ENCODE peak calls at places on chromosomes 16 and 17, in seven cellular contexts. V is cardiac fibroblast, S is heart right ventricle, W is PC-3, R is fibroblast of lung, G is astrocyte of the spinal cord, N is fibroblast of the aortic adventitia. C is an unnamed sample.
A peak's percentile ranks its signal among the peaks of the same experiment; 100 is the strongest.

GRCh38 chr17:65290041-65290440 is 152.9 kb downstream of the RGS9 start:
- DNase-seq in V (no peak), S (no peak), W (no peak), R (no peak), G (no peak), N (no peak), C (no peak)

GRCh38 chr16:83781-84615 is 6.0 kb downstream of the MPG start:
- DNase-seq in V (peak; percentile 54), S (no peak), W (no peak), R (no peak), G (peak; percentile 61), N (peak; percentile 70), C (no peak)

GRCh38 chr16:56332464-56333079 is 92.8 kb downstream of the AMFR start:
- DNase-seq in V (peak; percentile 68), S (peak; percentile 63), W (peak; percentile 69), R (peak; percentile 38), G (peak; percentile 31), N (peak; percentile 64), C (peak; percentile 60)

GRCh38 chr16:1773703-1774455 is 945 bp upstream of the MRPS34 start:
- DNase-seq in V (peak; percentile 53), S (no peak), W (no peak), R (peak; percentile 51), G (peak; percentile 41), N (peak; percentile 49), C (no peak)

GRCh38 chr17:75059369-75060345 is 12.6 kb downstream of the KCTD2 start:
- DNase-seq in V (peak; percentile 82), S (no peak), W (peak; percentile 60), R (peak; percentile 50), G (peak; percentile 65), N (peak; percentile 75), C (peak; percentile 36)

GRCh38 chr16:69477546-69477945 is 53.1 kb downstream of the CYB5B start:
- DNase-seq in V (peak; percentile 58), S (no peak), W (no peak), R (peak; percentile 33), G (no peak), N (peak; percentile 55), C (no peak)

GRCh38 chr16:46762583-46762982 is 14.4 kb upstream of the MYLK3 start:
- DNase-seq in V (no peak), S (no peak), W (peak; percentile 44), R (no peak), G (no peak), N (no peak), C (no peak)

GRCh38 chr16:89257281-89257731 is 39.8 kb downstream of the ZNF778 start:
- DNase-seq in V (peak; percentile 18), S (no peak), W (peak; percentile 16), R (peak; percentile 19), G (no peak), N (no peak), C (no peak)

GRCh38 chr17:73068322-73069153 is 23.9 kb downstream of the SLC39A11 start:
- DNase-seq in V (peak; percentile 70), S (no peak), W (peak; percentile 46), R (peak; percentile 90), G (peak; percentile 86), N (peak; percentile 36), C (no peak)

GRCh38 chr17:80819422-80820164 is 172.0 kb upstream of the CHMP6 start:
- DNase-seq in V (no peak), S (no peak), W (no peak), R (no peak), G (no peak), N (no peak), C (no peak)

GRCh38 chr17:80820331-80820730 is 171.3 kb upstream of the CHMP6 start:
- DNase-seq in V (no peak), S (no peak), W (no peak), R (no peak), G (no peak), N (no peak), C (no peak)

GRCh38 chr17:80822021-80822699 is 169.5 kb upstream of the CHMP6 start:
- DNase-seq in V (no peak), S (no peak), W (no peak), R (no peak), G (no peak), N (no peak), C (no peak)

GRCh38 chr17:80822700-80823410 is 168.8 kb upstream of the CHMP6 start:
- DNase-seq in V (no peak), S (no peak), W (no peak), R (peak; percentile 30), G (no peak), N (no peak), C (no peak)

DNA sequence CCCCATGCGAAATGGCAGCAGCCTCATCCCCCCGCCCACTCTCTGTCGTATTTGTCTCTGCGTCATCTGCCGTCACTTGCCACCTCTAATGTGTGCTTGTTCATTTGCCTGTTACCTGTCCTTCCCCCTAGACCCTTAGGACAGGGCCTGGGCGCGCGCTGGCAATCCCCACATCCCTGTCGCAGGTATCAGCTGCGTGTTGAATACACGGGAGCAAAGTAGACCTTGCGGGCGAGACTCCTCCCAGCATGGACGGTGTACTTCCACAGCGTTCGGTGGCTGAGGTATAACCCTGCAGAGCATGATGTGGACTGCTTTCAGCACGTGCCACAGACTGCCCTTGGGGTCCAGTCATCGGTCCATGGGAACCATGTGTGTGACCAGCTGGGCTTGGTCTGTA is 170.1 kb upstream of the CHMP6 start:
- DNase-seq in V (no peak), S (no peak), W (no peak), R (no peak), G (no peak), N (no peak), C (no peak)
- H3K4me3 ChIP-seq in V (no peak overlapping the region), S (no peak overlapping the region), W (no peak overlapping the region), R (no peak overlapping the region), G (no peak overlapping the region), N (no peak overlapping the region), C (no peak overlapping the region)

DNA sequence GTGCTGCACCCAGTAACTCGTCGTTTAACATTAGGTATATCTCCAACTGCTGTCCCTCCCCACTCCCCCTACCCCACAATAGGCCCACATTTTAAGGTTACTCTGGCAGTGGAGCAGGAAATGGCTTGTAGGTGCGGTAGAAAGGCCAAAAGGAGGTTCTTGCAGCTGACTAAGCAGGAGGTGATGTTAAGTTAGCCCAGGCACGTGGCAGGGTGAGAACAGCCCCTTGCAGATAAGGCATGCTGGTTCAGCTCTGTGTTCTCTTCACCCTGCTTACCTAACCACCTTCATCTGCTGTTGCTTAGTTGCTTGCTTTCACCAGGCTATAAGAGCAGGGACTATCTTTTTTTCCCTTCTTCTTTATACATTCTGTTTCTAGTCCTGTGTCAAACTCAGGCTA is 1082.8 kb upstream of the RBFOX1 start:
- DNase-seq in V (no peak), S (no peak), W (no peak), R (no peak), G (no peak), N (no peak), C (no peak)
- TF ChIP-seq CTCF in V (no peak), S (no peak), W (no peak), R (no peak), G (no peak), N (no peak), C (no peak)

GRCh38 chr17:7250655-7251329 is 742 bp downstream of the CTDNEP1 start:
- DNase-seq in V (no peak), S (no peak), W (no peak), R (no peak), G (no peak), N (no peak), C (no peak)

GRCh38 chr17:7248811-7249210 is 2.7 kb downstream of the CTDNEP1 start:
- DNase-seq in V (no peak), S (no peak), W (no peak), R (no peak), G (no peak), N (no peak), C (no peak)

GRCh38 chr17:7249219-7249618 is 2.3 kb downstream of the CTDNEP1 start:
- DNase-seq in V (no peak), S (no peak), W (no peak), R (no peak), G (no peak), N (no peak), C (no peak)

GRCh38 chr17:7251330-7252175 is at the start of gene CTDNEP1:
- DNase-seq in V (peak; percentile 100), S (peak; percentile 97), W (peak; percentile 98), R (peak; percentile 99), G (peak; percentile 100), N (peak; percentile 100), C (peak; percentile 95)

DNA sequence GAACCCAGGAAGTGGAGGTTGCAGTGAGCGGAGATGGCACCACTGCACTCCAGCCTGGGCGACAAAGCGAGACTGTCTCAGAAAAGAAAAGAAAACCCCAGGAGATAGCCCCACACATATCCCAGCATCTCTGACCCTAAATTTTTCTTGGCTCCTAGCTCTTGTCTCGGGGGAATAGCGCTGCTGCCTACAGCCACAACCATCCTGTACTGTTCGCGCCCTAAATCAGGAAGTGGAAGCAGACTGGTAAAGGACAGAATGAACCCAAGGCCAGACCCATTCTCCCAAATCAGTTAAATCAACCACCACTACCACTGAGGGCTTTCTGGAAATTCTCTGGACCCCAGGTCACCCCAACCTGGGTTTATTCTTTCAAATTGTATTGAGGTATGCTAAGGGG is 1.7 kb downstream of the CTDNEP1 start:
- DNase-seq in V (no peak), S (no peak), W (no peak), R (no peak), G (no peak), N (no peak), C (no peak)
- H3K4me3 ChIP-seq in V (peak overlapping the region; percentile 83), S (peak overlapping the region; percentile 98), W (peak overlapping the region; percentile 92), R (peak overlapping the region; percentile 93), G (peak overlapping the region; percentile 82), N (peak overlapping the region; percentile 89), C (peak overlapping the region; percentile 99)

GRCh38 chr17:79840989-79841286 is 1.7 kb upstream of the CBX4 start:
- DNase-seq in V (no peak), S (no peak), W (no peak), R (no peak), G (no peak), N (no peak), C (no peak)

GRCh38 chr17:79837888-79838540 is 1.2 kb downstream of the CBX4 start:
- DNase-seq in V (no peak), S (peak; percentile 29), W (no peak), R (no peak), G (no peak), N (no peak), C (no peak)

GRCh38 chr17:79840204-79840988 is 1.2 kb upstream of the CBX4 start:
- DNase-seq in V (peak; percentile 65), S (peak; percentile 70), W (no peak), R (no peak), G (peak; percentile 28), N (peak; percentile 69), C (peak; percentile 80)

GRCh38 chr17:79838541-79839274 is 532 bp downstream of the CBX4 start:
- DNase-seq in V (peak; percentile 67), S (peak; percentile 54), W (peak; percentile 46), R (peak; percentile 61), G (peak; percentile 76), N (peak; percentile 70), C (peak; percentile 44)

DNA sequence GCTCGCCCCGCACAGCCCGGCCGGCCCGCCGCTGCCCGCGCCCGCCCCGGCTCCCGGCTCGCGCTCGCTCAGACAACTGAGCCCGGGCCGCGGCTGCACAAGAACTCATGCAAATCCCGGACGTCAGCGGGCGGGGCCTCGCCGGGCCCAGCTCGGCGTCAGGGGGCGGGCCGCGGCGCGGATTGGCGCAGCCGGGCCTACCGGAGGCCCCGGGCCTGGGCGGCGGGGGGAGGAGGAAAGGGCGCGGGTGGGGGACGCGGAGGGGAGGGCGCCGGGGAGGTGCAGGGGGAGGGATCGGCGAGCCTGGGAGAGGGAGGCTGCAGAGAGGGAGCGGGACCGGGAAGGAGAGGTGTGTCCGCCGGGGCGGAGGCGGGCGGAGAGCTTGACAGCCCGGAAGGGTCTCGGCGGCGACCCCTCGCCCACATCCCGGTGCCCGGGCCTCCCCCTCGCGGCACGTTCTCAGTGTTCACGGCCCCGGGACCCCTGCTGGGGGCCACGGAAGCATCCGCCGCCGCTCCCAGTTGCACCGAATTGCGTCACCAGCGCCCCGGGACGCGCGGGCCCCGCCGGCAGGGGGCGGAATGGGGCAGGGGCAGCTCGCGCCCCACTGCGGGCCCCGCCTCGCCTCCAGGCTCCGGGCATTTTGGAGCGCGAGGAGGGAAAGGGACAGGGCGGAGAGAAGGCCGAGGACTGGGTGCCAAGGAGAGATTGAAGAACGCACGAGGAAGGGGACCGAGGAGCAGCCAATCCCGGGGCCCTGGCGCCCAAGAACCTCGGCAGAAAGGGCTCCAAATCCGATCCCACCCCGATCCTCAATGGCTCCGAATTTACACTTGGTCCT is at the start of gene CBX4:
- DNase-seq in V (peak; percentile 96), S (peak; percentile 96), W (peak; percentile 98), R (peak; percentile 90), G (peak; percentile 92), N (peak; percentile 86), C (peak; percentile 97)
- TF ChIP-seq CTCF in V (peak; percentile 25), S (peak; percentile 72), W (peak; percentile 92), R (peak; percentile 15), G (peak; percentile 55), N (peak; percentile 35), C (peak; percentile 74)